ENCODE peak calls at places on chromosomes 12 and 14, in six cellular contexts. S, F, Z, Q, D and N are unnamed samples.

GRCh38 chr14:101977311-101978071 is 13.1 kb downstream of the DYNC1H1 start:
- DNase-seq in S (no peak), D (no peak), Q (no peak), F (no peak), Z (no peak), N (no peak)

GRCh38 chr14:54133896-54134295 is 177.3 kb upstream of the BMP4 start:
- DNase-seq in S (peak), Z (no peak), D (no peak), F (no peak), Q (no peak), N (peak)

GRCh38 chr14:61562321-61563161 is 132.8 kb upstream of the HIF1A start:
- DNase-seq in Z (peak), Q (peak), S (peak), D (no peak), F (no peak), N (peak)

GRCh38 chr14:36791402-36791801 is 129.7 kb downstream of the PAX9 start:
- DNase-seq in S (no peak), Q (no peak), Z (no peak), F (no peak), D (no peak), N (no peak)

GRCh38 chr12:100955139-100955538 is 160.6 kb downstream of the ANO4 start:
- DNase-seq in Q (no peak), S (peak), Z (no peak), F (no peak), D (no peak), N (peak)

GRCh38 chr12:51383281-51383905 is 7.8 kb downstream of the GALNT6 start:
- DNase-seq in F (no peak), D (no peak), Z (no peak), Q (no peak), S (peak), N (no peak)

GRCh38 chr12:49763006-49763591 is 21.7 kb downstream of the TMBIM6 start:
- DNase-seq in S (peak), Z (no peak), Q (peak), D (peak), F (no peak), N (peak)

GRCh38 chr14:90557516-90557915 is 160.7 kb downstream of the CALM1 start:
- DNase-seq in Q (no peak), Z (no peak), D (no peak), S (no peak), F (no peak), N (no peak)

GRCh38 chr12:117674313-117674712 is 294.5 kb downstream of the KSR2 start:
- DNase-seq in F (no peak), S (no peak), Q (no peak), D (no peak), Z (no peak), N (no peak)

GRCh38 chr12:118151755-118152154 is 15.8 kb downstream of the PEBP1 start:
- DNase-seq in S (no peak), Z (no peak), D (no peak), Q (no peak), F (no peak), N (no peak)

GRCh38 chr12:101021442-101021841 is 188.6 kb downstream of the SLC5A8 start:
- DNase-seq in F (no peak), S (no peak), Z (no peak), Q (no peak), D (no peak), N (no peak)

GRCh38 chr14:68476212-68476964 is 316.5 kb downstream of the ZFP36L1 start:
- DNase-seq in S (peak), D (peak), Z (no peak), F (no peak), Q (peak), N (peak)

GRCh38 chr14:66092748-66093147 is 393.4 kb upstream of the CCDC196 start:
- DNase-seq in D (no peak), Q (no peak), F (no peak), S (no peak), Z (no peak), N (no peak)

GRCh38 chr12:46919666-46920065 is 93.9 kb upstream of the SLC38A4 start:
- DNase-seq in Q (no peak), D (no peak), F (no peak), Z (no peak), S (no peak), N (no peak)

GRCh38 chr12:29516431-29516875 is 19.0 kb upstream of the OVCH1 start:
- DNase-seq in Q (no peak), S (peak), F (no peak), D (no peak), Z (no peak), N (no peak)

GRCh38 chr14:100554082-100554677 is 33.0 kb downstream of the BEGAIN start:
- DNase-seq in Q (peak), F (no peak), D (peak), S (peak), Z (no peak), N (no peak)

GRCh38 chr14:91835920-91836843 is 31.2 kb downstream of the TC2N start:
- DNase-seq in S (peak), F (peak), Q (no peak), D (peak), Z (no peak), N (no peak)

GRCh38 chr14:99430491-99430890 is 50.2 kb downstream of the SETD3 start:
- DNase-seq in F (no peak), S (peak), D (no peak), Z (no peak), Q (no peak), N (no peak)

GRCh38 chr12:49534806-49535278 is 4.0 kb upstream of the KCNH3 start:
- DNase-seq in Z (no peak), Q (no peak), S (no peak), D (no peak), F (no peak), N (no peak)

GRCh38 chr12:99455350-99456037 is 192.1 kb upstream of the GARIN6 start:
- DNase-seq in D (no peak), Q (no peak), S (peak), F (no peak), Z (peak), N (peak)

GRCh38 chr12:78457951-78458350 is 406.6 kb upstream of the SYT1 start:
- DNase-seq in D (no peak), S (no peak), F (no peak), Q (no peak), Z (no peak), N (no peak)
- H3K4me3 ChIP-seq in D (no peak), S (no peak), F (no peak), Q (no peak), Z (no peak), N (no peak)

DNA sequence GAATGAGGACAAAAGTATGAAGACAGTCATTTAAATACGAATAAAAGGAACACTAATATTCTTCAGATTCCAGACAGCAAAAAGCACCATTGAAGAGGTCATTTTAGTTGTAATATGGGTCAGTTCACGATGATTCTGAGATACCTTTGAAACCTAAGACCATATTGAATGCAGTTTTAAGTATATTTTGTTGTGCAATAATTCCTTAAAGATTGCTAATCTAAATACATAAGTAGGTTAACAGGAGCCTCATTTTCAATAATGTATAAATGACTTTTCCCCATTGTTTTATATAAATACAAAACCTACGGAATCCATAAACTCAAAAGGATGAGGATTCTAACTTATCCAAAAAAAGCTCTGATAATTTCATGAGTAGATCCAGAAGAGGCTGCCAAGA is 5.8 kb downstream of the GNS start:
- DNase-seq in D (no peak), Q (no peak), Z (no peak), S (no peak), F (no peak), N (no peak)
- H3K4me3 ChIP-seq in D (no peak), Q (no peak), Z (no peak), S (no peak), F (no peak), N (no peak)

DNA sequence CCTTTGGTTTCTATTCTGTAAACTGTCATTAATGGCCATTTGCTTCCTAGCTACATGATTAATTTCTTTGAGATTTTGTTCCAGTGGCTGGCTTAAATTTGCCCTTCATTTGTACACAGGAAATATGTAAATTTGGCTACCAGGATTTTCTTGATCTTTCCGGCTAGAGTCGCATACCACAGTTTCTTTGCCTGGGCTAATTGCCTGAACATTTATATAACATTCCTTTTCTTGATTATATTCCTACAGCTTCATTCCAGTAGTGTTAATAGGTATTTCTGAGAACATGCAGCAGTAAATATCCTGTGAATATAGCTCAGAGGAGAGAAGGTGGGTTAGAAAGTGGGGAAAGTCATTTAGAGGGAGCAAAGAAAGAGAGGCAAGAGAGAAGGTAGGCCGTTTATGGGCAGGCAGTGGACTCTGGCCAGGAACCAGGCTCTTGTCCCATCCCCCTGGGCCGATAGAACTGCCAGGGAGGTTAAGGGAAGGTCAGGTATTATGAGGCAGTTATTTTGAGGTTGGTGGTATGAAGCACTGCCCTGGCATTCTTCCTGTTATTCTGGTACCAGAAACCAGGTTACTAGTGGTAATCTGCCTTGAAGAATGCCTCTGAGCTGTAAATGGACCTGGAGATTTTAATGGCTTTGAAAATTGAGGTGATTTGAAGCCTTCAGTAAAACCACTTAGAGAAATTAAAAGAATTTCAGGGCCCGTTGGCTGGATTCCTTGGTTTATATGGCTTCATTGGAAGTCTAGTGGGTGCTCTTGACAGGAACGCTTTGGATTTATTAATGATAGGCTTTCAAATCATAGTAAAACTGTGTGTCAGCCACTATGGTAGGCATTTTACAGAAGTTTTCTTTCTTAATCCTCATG is 4.4 kb downstream of the RNF10 start:
- DNase-seq in F (peak), Z (no peak), D (peak), S (peak), Q (no peak), N (peak)
- H3K4me3 ChIP-seq in F (peak), Z (peak), D (peak), S (peak), Q (peak), N (no peak)

GRCh38 chr12:121099779-121100178 is 32.9 kb upstream of the P2RX7 start:
- DNase-seq in F (no peak), S (no peak), D (no peak), Z (no peak), Q (no peak), N (no peak)

GRCh38 chr12:121096199-121096798 is 36.4 kb upstream of the P2RX7 start:
- DNase-seq in F (no peak), Q (no peak), Z (no peak), S (no peak), D (no peak), N (no peak)

GRCh38 chr12:121092034-121092433 is 40.6 kb upstream of the P2RX7 start:
- DNase-seq in D (no peak), S (no peak), Z (no peak), Q (peak), F (no peak), N (no peak)

GRCh38 chr12:121093487-121093891 is 39.2 kb upstream of the P2RX7 start:
- DNase-seq in S (no peak), F (no peak), Z (no peak), D (no peak), Q (peak), N (no peak)

GRCh38 chr12:121095544-121096198 is 37.0 kb upstream of the P2RX7 start:
- DNase-seq in S (no peak), F (no peak), D (peak), Z (peak), Q (peak), N (no peak)
- H3K4me3 ChIP-seq in S (no peak), F (peak), D (peak), Z (peak), Q (peak), N (peak)

GRCh38 chr12:124517260-124518050 is 50.0 kb downstream of the NCOR2 start:
- DNase-seq in F (peak), S (peak), Q (no peak), D (peak), Z (no peak), N (no peak)

GRCh38 chr12:124520896-124521295 is 46.5 kb downstream of the NCOR2 start:
- DNase-seq in Q (no peak), Z (no peak), S (no peak), F (no peak), D (no peak), N (no peak)

GRCh38 chr12:124519741-124520140 is 47.7 kb downstream of the NCOR2 start:
- DNase-seq in Z (no peak), Q (no peak), F (no peak), S (no peak), D (no peak), N (no peak)

GRCh38 chr12:124518051-124518932 is 49.1 kb downstream of the NCOR2 start:
- DNase-seq in D (peak), F (peak), S (peak), Z (peak), Q (peak), N (peak)

DNA sequence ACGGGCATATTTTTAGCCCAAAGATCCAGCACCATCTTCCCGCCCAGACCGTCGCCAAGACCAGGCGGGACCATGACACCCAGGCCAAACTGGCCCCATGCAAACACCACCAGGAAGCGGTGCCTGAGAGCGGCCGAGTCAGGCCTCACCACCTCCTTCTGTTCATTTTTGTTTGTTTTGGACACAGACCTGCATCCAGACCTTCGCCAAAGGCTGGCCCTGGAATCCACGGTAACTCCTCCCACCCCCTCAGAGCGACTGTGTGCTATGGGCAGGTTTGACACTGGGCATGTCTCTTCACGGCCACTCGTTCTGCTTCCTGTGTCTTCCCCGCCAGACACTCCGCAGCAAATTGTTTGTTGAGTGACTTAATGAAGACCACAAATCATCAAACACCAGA is 47.2 kb downstream of the NCOR2 start:
- DNase-seq in Z (no peak), F (no peak), Q (peak), S (peak), D (no peak), N (no peak)
- H3K4me3 ChIP-seq in Z (no peak), F (peak), Q (no peak), S (no peak), D (no peak), N (no peak)

GRCh38 chr12:123163227-123163626 is 12.3 kb upstream of the PITPNM2 start:
- DNase-seq in Z (no peak), S (peak), F (no peak), Q (no peak), D (no peak), N (no peak)

GRCh38 chr12:123164710-123165261 is 13.9 kb upstream of the PITPNM2 start:
- DNase-seq in S (no peak), Q (no peak), D (no peak), F (no peak), Z (no peak), N (no peak)

GRCh38 chr12:123164222-123164621 is 13.3 kb upstream of the PITPNM2 start:
- DNase-seq in Z (no peak), Q (no peak), S (no peak), F (no peak), D (no peak), N (no peak)

GRCh38 chr12:123165537-123165936 is 14.6 kb upstream of the PITPNM2 start:
- DNase-seq in F (no peak), Z (no peak), Q (no peak), S (no peak), D (no peak), N (no peak)

GRCh38 chr12:123160801-123161487 is 10.1 kb upstream of the PITPNM2 start:
- DNase-seq in D (no peak), Z (no peak), F (no peak), Q (no peak), S (no peak), N (no peak)
- H3K4me3 ChIP-seq in D (no peak), Z (no peak), F (no peak), Q (no peak), S (no peak), N (no peak)

DNA sequence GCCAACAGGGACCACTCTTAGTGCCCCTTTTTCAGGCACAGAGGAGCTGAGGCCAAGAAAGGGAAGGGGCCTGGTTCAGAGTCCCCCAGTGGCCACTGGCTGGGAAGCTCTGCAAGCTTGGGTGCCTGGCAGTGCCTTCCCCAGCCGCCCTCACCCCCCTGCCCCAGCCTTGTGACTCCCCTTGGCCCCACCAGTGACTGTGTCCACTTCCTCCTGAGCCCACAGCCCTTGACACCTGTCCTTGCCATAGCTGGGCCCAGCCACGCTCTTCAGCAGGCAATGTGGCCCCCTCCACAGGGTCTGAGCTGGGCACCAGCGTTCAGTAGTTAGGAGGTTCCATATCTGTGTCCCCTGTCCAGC is 19.0 kb upstream of the C14orf180 start:
- DNase-seq in D (peak), Z (no peak), S (no peak), Q (no peak), F (no peak), N (no peak)
- H3K4me3 ChIP-seq in D (no peak), Z (no peak), S (no peak), Q (no peak), F (no peak), N (no peak)

GRCh38 chr14:69852897-69853296 is 26.3 kb upstream of the SMOC1 start:
- DNase-seq in Q (no peak), D (no peak), F (peak), Z (no peak), S (no peak), N (no peak)

GRCh38 chr14:69848903-69849391 is 30.3 kb upstream of the SMOC1 start:
- DNase-seq in Q (no peak), Z (no peak), F (peak), S (no peak), D (no peak), N (no peak)

GRCh38 chr14:69850736-69851112 is 28.5 kb upstream of the SMOC1 start:
- DNase-seq in Q (no peak), F (no peak), D (no peak), S (no peak), Z (no peak), N (no peak)

GRCh38 chr14:69848156-69848555 is 31.1 kb upstream of the SMOC1 start:
- DNase-seq in S (no peak), F (peak), D (no peak), Q (no peak), Z (no peak), N (no peak)

GRCh38 chr14:69850086-69850735 is 29.0 kb upstream of the SMOC1 start:
- DNase-seq in Q (no peak), S (no peak), Z (no peak), F (peak), D (no peak), N (no peak)
- H3K4me3 ChIP-seq in Q (no peak), S (no peak), Z (no peak), F (no peak), D (no peak), N (no peak)

GRCh38 chr12:3326156-3326849 is 164.7 kb upstream of the PRMT8 start:
- DNase-seq in D (no peak), Z (no peak), S (no peak), Q (no peak), F (no peak), N (no peak)
- H3K4me3 ChIP-seq in D (no peak), Z (no peak), S (no peak), Q (no peak), F (no peak), N (no peak)